ENCODE peak calls at places on chromosome 11, in four cellular contexts. N, S, C and A are unnamed samples.

GRCh38 chr11:70828498-70829159 is 423.7 kb downstream of the SHANK2 start:
- DNase-seq in N (no peak), C (no peak), S (peak), A (no peak)

GRCh38 chr11:6655020-6655789 is 404 bp downstream of the DCHS1 start:
- DNase-seq in S (no peak), C (peak), N (no peak), A (no peak)

GRCh38 chr11:111729441-111729840 is 36.7 kb downstream of the PPP2R1B start:
- DNase-seq in C (no peak), S (peak), N (no peak), A (no peak)

GRCh38 chr11:132408877-132409276 is 1038.5 kb downstream of the NTM start:
- DNase-seq in S (peak), N (no peak), C (no peak), A (no peak)

GRCh38 chr11:2566223-2567025 is 121.6 kb downstream of the KCNQ1 start:
- DNase-seq in N (no peak), C (no peak), S (no peak), A (no peak)

GRCh38 chr11:66082936-66083698 is 13.0 kb downstream of the PACS1 start:
- DNase-seq in N (no peak), C (no peak), S (peak), A (no peak)

GRCh38 chr11:1437500-1437899 is 47.8 kb downstream of the BRSK2 start:
- DNase-seq in S (no peak), N (no peak), C (no peak), A (no peak)

GRCh38 chr11:57467508-57468157 is 7.3 kb downstream of the RTN4RL2 start:
- DNase-seq in S (no peak), C (no peak), N (no peak), A (no peak)

GRCh38 chr11:15179167-15179566 is 64.4 kb downstream of the INSC start:
- DNase-seq in C (no peak), N (no peak), S (no peak), A (no peak)

GRCh38 chr11:123449436-123449835 is 19.4 kb downstream of the GRAMD1B start:
- DNase-seq in N (no peak), S (no peak), C (no peak), A (no peak)

GRCh38 chr11:35066029-35066428 is 72.9 kb upstream of the CD44 start:
- DNase-seq in C (no peak), S (no peak), N (no peak), A (no peak)

GRCh38 chr11:94774345-94774744 is 6.2 kb downstream of the AMOTL1 start:
- DNase-seq in S (no peak), N (no peak), C (no peak), A (no peak)

GRCh38 chr11:129300099-129300498 is 75.5 kb upstream of the BARX2 start:
- DNase-seq in C (no peak), S (no peak), N (no peak), A (no peak)

GRCh38 chr11:16912607-16913006 is 101.6 kb downstream of the PLEKHA7 start:
- DNase-seq in N (no peak), S (peak), C (no peak), A (no peak)

GRCh38 chr11:30665067-30665466 is 78.9 kb upstream of the MPPED2 start:
- DNase-seq in S (no peak), N (no peak), C (no peak), A (no peak)

GRCh38 chr11:36997656-36998055 is 399.6 kb upstream of the RAG2 start:
- DNase-seq in N (no peak), S (no peak), C (no peak), A (no peak)

GRCh38 chr11:12818333-12819015 is 144.3 kb downstream of the TEAD1 start:
- DNase-seq in N (no peak), S (no peak), C (no peak), A (no peak)